ENCODE peak calls at places on chromosomes 11 and 22, in ten cellular contexts. B, A, L, G, N, M, S, P, W and J are unnamed samples.

GRCh38 chr22:18152519-18152918 is 2.5 kb downstream of the USP18 start:
- DNase-seq in M (no peak), S (no peak), B (no peak), L (no peak), N (no peak), W (no peak), P (peak), G (no peak), A (no peak), J (no peak)

GRCh38 chr11:12087075-12087775 is 23.2 kb upstream of the MICAL2 start:
- DNase-seq in G (no peak), S (no peak), M (no peak), B (no peak), W (peak), L (peak), P (peak), A (no peak), N (no peak), J (no peak)

GRCh38 chr11:36635463-36635862 is 37.4 kb upstream of the RAG2 start:
- DNase-seq in B (no peak), P (no peak), S (no peak), N (no peak), W (no peak), M (no peak), G (no peak), A (no peak), L (no peak), J (no peak)

GRCh38 chr11:12392672-12393071 is 15.3 kb downstream of the PARVA start:
- DNase-seq in W (no peak), A (no peak), B (no peak), G (no peak), L (no peak), M (no peak), N (no peak), P (no peak), S (no peak), J (no peak)

GRCh38 chr22:32713737-32714457 is 87.6 kb upstream of the TIMP3 start:
- DNase-seq in B (no peak), L (no peak), P (no peak), M (no peak), W (no peak), A (no peak), N (no peak), G (no peak), S (no peak), J (no peak)

GRCh38 chr11:14852571-14853177 is 39.4 kb downstream of the CYP2R1 start:
- DNase-seq in B (no peak), A (no peak), L (no peak), P (no peak), W (no peak), M (no peak), N (no peak), G (no peak), S (no peak), J (no peak)

GRCh38 chr22:40178417-40179409 is 988 bp downstream of the TNRC6B start:
- DNase-seq in L (peak), M (no peak), A (no peak), N (peak), W (no peak), S (no peak), B (peak), P (no peak), G (peak), J (peak)

GRCh38 chr11:11798586-11799438 is 43.0 kb upstream of the USP47 start:
- DNase-seq in P (peak), W (peak), B (peak), M (peak), L (peak), S (peak), A (no peak), N (peak), G (peak), J (peak)

GRCh38 chr11:118462178-118462577 is 25.9 kb downstream of the KMT2A start:
- DNase-seq in P (no peak), B (no peak), M (no peak), L (no peak), W (no peak), S (no peak), A (no peak), G (no peak), N (no peak), J (no peak)

GRCh38 chr22:49660794-49661781 is 166.6 kb downstream of the BRD1 start:
- DNase-seq in M (no peak), N (no peak), L (no peak), B (no peak), P (peak), G (no peak), A (no peak), S (peak), W (no peak), J (no peak)

GRCh38 chr11:6647836-6648235 is 7.8 kb downstream of the DCHS1 start:
- DNase-seq in N (no peak), G (no peak), B (no peak), W (no peak), S (no peak), P (no peak), M (no peak), A (no peak), L (no peak), J (no peak)

GRCh38 chr11:78044706-78045105 is 19.0 kb upstream of the THRSP start:
- DNase-seq in S (no peak), G (no peak), W (no peak), B (no peak), P (no peak), M (no peak), L (no peak), A (no peak), N (no peak), J (no peak)

GRCh38 chr11:12211331-12212065 is 101.1 kb downstream of the MICAL2 start:
- DNase-seq in B (no peak), M (no peak), P (no peak), W (no peak), L (no peak), G (no peak), S (no peak), A (no peak), N (no peak), J (no peak)

GRCh38 chr11:115112779-115113178 is 391.4 kb downstream of the CADM1 start:
- DNase-seq in L (no peak), A (no peak), S (no peak), W (no peak), P (no peak), N (no peak), B (no peak), M (no peak), G (no peak), J (no peak)

GRCh38 chr11:123645576-123645975 is 8.8 kb downstream of the SCN3B start:
- DNase-seq in P (no peak), A (no peak), M (no peak), B (no peak), W (no peak), S (no peak), G (no peak), N (no peak), L (no peak), J (no peak)

GRCh38 chr11:36008576-36008975 is 64.7 kb downstream of the LDLRAD3 start:
- DNase-seq in P (no peak), L (no peak), N (no peak), M (no peak), S (no peak), W (no peak), B (no peak), G (no peak), A (no peak), J (peak)

GRCh38 chr11:94734563-94735275 is 33.4 kb upstream of the AMOTL1 start:
- DNase-seq in N (no peak), L (no peak), W (no peak), S (no peak), P (no peak), G (peak), M (no peak), B (no peak), A (no peak), J (no peak)

GRCh38 chr11:69641681-69642548 is 959 bp downstream of the CCND1 start:
- DNase-seq in B (no peak), L (no peak), N (no peak), G (no peak), S (no peak), W (no peak), P (peak), M (no peak), A (no peak), J (no peak)

GRCh38 chr11:123519797-123520193 is 89.7 kb downstream of the GRAMD1B start:
- DNase-seq in L (no peak), M (no peak), S (no peak), B (no peak), W (no peak), N (no peak), A (no peak), P (no peak), G (peak), J (no peak)